ENCODE peak calls at places on chromosomes 13 and 19, in ten cellular contexts. Q is dermis blood vessel endothelial cell; C is osteoblast; M is GM13977; U is uterus; Y is C1 segment of cervical spinal cord; D is activated CD8-positive, alpha-beta T cell treated with anti-CD3 and anti-CD28 coated beads for 36 hours; X is fibroblast of pulmonary artery; J is hypothalamus; L is activated CD4-positive, alpha-beta T cell treated with anti-CD3 and anti-CD28 coated beads for 48 hours. H is an unnamed sample.
A peak's percentile ranks its signal among the peaks of the same experiment; 100 is the strongest.

GRCh38 chr19:36236946-36237310 is 22.0 kb downstream of the ZNF146 start:
- DNase-seq in Q (no peak), C (no peak), M (no peak), U (no peak), Y (no peak), D (no peak), X (no peak), J (no peak), L (no peak), H (no peak)

GRCh38 chr13:31012285-31013024 is 80.0 kb downstream of the TEX26 start:
- DNase-seq in Q (peak; percentile 34), C (peak; percentile 64), M (no peak), U (no peak), Y (no peak), D (peak; percentile 5), X (peak; percentile 58), J (no peak), L (no peak), H (no peak)

GRCh38 chr19:41309225-41310030 is 544 bp upstream of the CCDC97 start:
- DNase-seq in Q (peak; percentile 31), C (no peak), M (no peak), U (no peak), Y (peak; percentile 43), D (peak; percentile 5), X (no peak), J (no peak), L (peak; percentile 33), H (no peak)

GRCh38 chr13:23654111-23655110 is 84.2 kb downstream of the TNFRSF19 start:
- DNase-seq in Q (peak; percentile 7), C (no peak), M (no peak), U (no peak), Y (no peak), D (no peak), X (peak; percentile 57), J (no peak), L (no peak), H (no peak)

GRCh38 chr13:76965759-76966421 is 17.6 kb downstream of the ACOD1 start:
- DNase-seq in Q (peak; percentile 12), C (peak; percentile 63), M (no peak), U (peak; percentile 33), Y (peak; percentile 8), D (no peak), X (peak; percentile 84), J (no peak), L (no peak), H (no peak)

GRCh38 chr13:112705286-112705685 is 15.4 kb downstream of the ATP11A start:
- DNase-seq in Q (no peak), C (peak; percentile 69), M (no peak), U (no peak), Y (no peak), D (no peak), X (no peak), J (no peak), L (no peak), H (no peak)

GRCh38 chr19:10454267-10454666 is 33.9 kb downstream of the PDE4A start:
- DNase-seq in Q (peak; percentile 42), C (peak; percentile 89), M (no peak), U (no peak), Y (no peak), D (no peak), X (no peak), J (peak; percentile 22), L (no peak), H (no peak)

GRCh38 chr13:36736119-36736726 is 62.4 kb downstream of the SERTM1 start:
- DNase-seq in Q (peak; percentile 80), C (peak; percentile 18), M (peak; percentile 12), U (peak; percentile 35), Y (no peak), D (peak; percentile 52), X (peak; percentile 83), J (no peak), L (peak; percentile 43), H (no peak)

GRCh38 chr13:96967248-96967745 is 27.0 kb downstream of the OXGR1 start:
- DNase-seq in Q (no peak), C (no peak), M (no peak), U (no peak), Y (no peak), D (no peak), X (peak; percentile 6), J (no peak), L (no peak), H (no peak)

GRCh38 chr13:102250448-102250847 is 151.4 kb downstream of the FGF14 start:
- DNase-seq in Q (no peak), C (no peak), M (no peak), U (no peak), Y (no peak), D (no peak), X (no peak), J (no peak), L (no peak), H (no peak)

GRCh38 chr19:1599460-1599846 is 5.8 kb downstream of the UQCR11 start:
- DNase-seq in Q (no peak), C (no peak), M (no peak), U (no peak), Y (no peak), D (no peak), X (no peak), J (no peak), L (no peak), H (no peak)

GRCh38 chr13:33633701-33634525 is 184.0 kb upstream of the RFC3 start:
- DNase-seq in Q (no peak), C (no peak), M (no peak), U (no peak), Y (peak; percentile 30), D (no peak), X (peak; percentile 50), J (no peak), L (no peak), H (no peak)

GRCh38 chr19:45306040-45306439 is 16.6 kb downstream of the CKM start:
- DNase-seq in Q (no peak), C (no peak), M (no peak), U (no peak), Y (no peak), D (no peak), X (no peak), J (no peak), L (no peak), H (no peak)

GRCh38 chr19:48648134-48648533 is 2.1 kb upstream of the CA11 start:
- DNase-seq in Q (no peak), C (peak; percentile 68), M (no peak), U (no peak), Y (no peak), D (no peak), X (no peak), J (no peak), L (no peak), H (no peak)

GRCh38 chr19:10219678-10220077 is 11.5 kb downstream of the S1PR2 start:
- DNase-seq in Q (peak; percentile 24), C (peak; percentile 80), M (peak; percentile 75), U (no peak), Y (no peak), D (peak; percentile 62), X (peak; percentile 49), J (no peak), L (peak; percentile 36), H (peak; percentile 50)

GRCh38 chr13:24011266-24011665 is 114.0 kb upstream of the C1QTNF9B start:
- DNase-seq in Q (no peak), C (no peak), M (no peak), U (no peak), Y (no peak), D (no peak), X (no peak), J (no peak), L (no peak), H (no peak)

GRCh38 chr13:52695856-52696255 is 43.2 kb downstream of the SUGT1 start:
- DNase-seq in Q (no peak), C (peak; percentile 26), M (peak; percentile 14), U (no peak), Y (no peak), D (peak; percentile 29), X (peak; percentile 42), J (no peak), L (peak; percentile 52), H (no peak)

GRCh38 chr19:18416778-18417249 is 2.4 kb upstream of the SSBP4 start:
- DNase-seq in Q (peak; percentile 91), C (peak; percentile 99), M (peak; percentile 85), U (peak; percentile 95), Y (peak; percentile 68), D (peak; percentile 82), X (peak; percentile 95), J (peak; percentile 50), L (peak; percentile 74), H (no peak)

GRCh38 chr19:29467824-29468401 is 57.9 kb upstream of the VSTM2B start:
- DNase-seq in Q (no peak), C (no peak), M (peak; percentile 49), U (no peak), Y (no peak), D (peak; percentile 56), X (peak; percentile 24), J (no peak), L (peak; percentile 35), H (no peak)

GRCh38 chr13:51275101-51275500 is 52.9 kb downstream of the FAM124A start:
- DNase-seq in Q (no peak), C (no peak), M (no peak), U (no peak), Y (no peak), D (no peak), X (no peak), J (no peak), L (no peak), H (no peak)

GRCh38 chr19:46719629-46720515 is 3.0 kb upstream of the PRKD2 start:
- DNase-seq in Q (no peak), C (peak; percentile 86), M (no peak), U (no peak), Y (no peak), D (no peak), X (no peak), J (no peak), L (no peak), H (no peak)

GRCh38 chr13:66489172-66489571 is 741.0 kb downstream of the PCDH9 start:
- DNase-seq in Q (no peak), C (no peak), M (no peak), U (no peak), Y (no peak), D (no peak), X (no peak), J (no peak), L (no peak), H (no peak)

GRCh38 chr13:57045816-57046691 is 94.7 kb upstream of the PRR20A start:
- DNase-seq in Q (no peak), C (no peak), M (no peak), U (no peak), Y (no peak), D (no peak), X (peak; percentile 50), J (no peak), L (no peak), H (no peak)

GRCh38 chr13:75798353-75799245 is 162.5 kb downstream of the LMO7 start:
- DNase-seq in Q (peak; percentile 37), C (no peak), M (no peak), U (no peak), Y (no peak), D (peak; percentile 17), X (peak; percentile 47), J (no peak), L (peak; percentile 9), H (no peak)

GRCh38 chr19:44644391-44645016 is 794 bp downstream of the PVR start:
- DNase-seq in Q (peak; percentile 64), C (peak; percentile 79), M (peak; percentile 49), U (no peak), Y (no peak), D (peak; percentile 32), X (peak; percentile 37), J (peak; percentile 25), L (peak; percentile 25), H (no peak)

GRCh38 chr19:27774337-27774736 is 1438.6 kb downstream of the UQCRFS1 start:
- DNase-seq in Q (no peak), C (no peak), M (no peak), U (no peak), Y (no peak), D (peak; percentile 14), X (no peak), J (no peak), L (peak; percentile 31), H (no peak)

GRCh38 chr19:14479985-14480694 is 5.0 kb upstream of the PTGER1 start:
- DNase-seq in Q (peak; percentile 60), C (peak; percentile 96), M (peak; percentile 92), U (no peak), Y (no peak), D (peak; percentile 78), X (no peak), J (no peak), L (peak; percentile 82), H (no peak)

GRCh38 chr13:46633416-46633815 is 80.4 kb downstream of the LRCH1 start:
- DNase-seq in Q (no peak), C (peak; percentile 65), M (no peak), U (no peak), Y (no peak), D (no peak), X (peak; percentile 81), J (no peak), L (no peak), H (no peak)